ENCODE peak calls at places on chromosomes 6 and 20, in ten cellular contexts. K is keratinocyte, H is MM.1S, U is nephron progenitor cell, Z is lung, D is IMR-90, Q is HFFc6, N is HCT116, V is heart left ventricle, I is BE2C. G is an unnamed sample.

GRCh38 chr6:158060447-158061360 is 79.0 kb downstream of the SYNJ2 start:
- DNase-seq in K (peak), H (no peak), U (no peak), Z (peak), D (peak), Q (peak), N (no peak), V (peak), I (no peak), G (no peak)

GRCh38 chr6:108114861-108115597 is 40.5 kb upstream of the OSTM1 start:
- DNase-seq in K (no peak), H (no peak), U (peak), Z (peak), D (peak), Q (peak), N (no peak), V (peak), I (peak), G (peak)

GRCh38 chr20:18176318-18176785 is 38.7 kb downstream of the KAT14 start:
- DNase-seq in K (no peak), H (no peak), U (no peak), Z (no peak), D (no peak), Q (no peak), N (no peak), V (no peak), I (no peak), G (no peak)

GRCh38 chr20:32839227-32839981 is 19.3 kb upstream of the EFCAB8 start:
- DNase-seq in K (no peak), H (no peak), U (no peak), Z (no peak), D (no peak), Q (no peak), N (no peak), V (no peak), I (no peak), G (no peak)

GRCh38 chr6:149755300-149756260 is 6.0 kb downstream of the PCMT1 start:
- DNase-seq in K (no peak), H (no peak), U (no peak), Z (no peak), D (no peak), Q (no peak), N (no peak), V (no peak), I (no peak), G (no peak)

GRCh38 chr6:115591973-115592486 is 468.7 kb downstream of the FRK start:
- DNase-seq in K (no peak), H (no peak), U (no peak), Z (no peak), D (peak), Q (no peak), N (no peak), V (no peak), I (no peak), G (no peak)

GRCh38 chr6:44342489-44342888 is at the start of gene SPATS1:
- DNase-seq in K (no peak), H (no peak), U (peak), Z (no peak), D (no peak), Q (no peak), N (no peak), V (peak), I (peak), G (peak)

GRCh38 chr6:158565122-158565429 is 5.2 kb downstream of the TMEM181 start:
- DNase-seq in K (no peak), H (no peak), U (no peak), Z (no peak), D (no peak), Q (no peak), N (no peak), V (no peak), I (no peak), G (no peak)

GRCh38 chr6:100504786-100505737 is 40.3 kb upstream of the SIM1 start:
- DNase-seq in K (no peak), H (no peak), U (no peak), Z (no peak), D (peak), Q (peak), N (peak), V (no peak), I (no peak), G (no peak)

GRCh38 chr6:137661601-137662000 is 167.4 kb upstream of the OLIG3 start:
- DNase-seq in K (no peak), H (peak), U (no peak), Z (no peak), D (peak), Q (no peak), N (no peak), V (no peak), I (no peak), G (peak)
- TF ChIP-seq CTCF in K (peak), H (peak), U (no peak), Z (peak), D (peak), Q (peak), N (peak), V (peak), I (peak), G (peak)

GRCh38 chr6:4398806-4399205 is 263.4 kb upstream of the ECI2 start:
- DNase-seq in K (no peak), H (no peak), U (no peak), Z (no peak), D (peak), Q (no peak), N (no peak), V (no peak), I (no peak), G (no peak)

GRCh38 chr6:4395386-4395785 is 260.0 kb upstream of the ECI2 start:
- DNase-seq in K (no peak), H (no peak), U (no peak), Z (no peak), D (no peak), Q (no peak), N (no peak), V (no peak), I (no peak), G (no peak)

GRCh38 chr6:4397307-4397706 is 261.9 kb upstream of the ECI2 start:
- DNase-seq in K (no peak), H (no peak), U (no peak), Z (no peak), D (no peak), Q (no peak), N (no peak), V (no peak), I (no peak), G (no peak)

GRCh38 chr6:4394786-4395185 is 259.4 kb upstream of the ECI2 start:
- DNase-seq in K (no peak), H (no peak), U (no peak), Z (no peak), D (no peak), Q (no peak), N (no peak), V (no peak), I (no peak), G (no peak)

DNA sequence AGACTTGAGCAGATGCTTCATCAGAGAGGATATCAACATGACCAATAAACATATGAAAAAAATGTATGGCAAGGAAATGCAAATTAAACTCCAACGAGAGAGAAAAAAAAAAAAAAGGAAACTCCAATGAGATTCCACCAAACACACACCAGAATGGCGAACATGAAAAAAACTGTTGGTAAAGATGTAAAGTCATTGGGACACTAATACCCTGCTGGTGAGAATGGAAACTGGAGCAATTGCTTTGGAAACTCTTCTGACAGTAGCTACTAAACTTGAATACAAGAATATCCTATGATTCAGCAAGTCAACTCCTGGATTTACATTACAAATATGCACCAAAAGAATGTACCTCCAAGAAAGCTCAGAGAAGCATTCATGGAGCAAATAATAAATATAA is 260.7 kb upstream of the ECI2 start:
- DNase-seq in K (no peak), H (no peak), U (no peak), Z (no peak), D (peak), Q (peak), N (no peak), V (no peak), I (no peak), G (no peak)
- TF ChIP-seq CTCF in K (no peak), H (no peak), U (no peak), Z (no peak), D (peak), Q (peak), N (peak), V (no peak), I (no peak), G (peak)

GRCh38 chr6:118580585-118581419 is 32.7 kb downstream of the PLN start:
- DNase-seq in K (peak), H (peak), U (peak), Z (peak), D (peak), Q (peak), N (peak), V (no peak), I (peak), G (no peak)
- TF ChIP-seq CTCF in K (peak), H (peak), U (peak), Z (peak), D (peak), Q (peak), N (peak), V (peak), I (peak), G (peak)

DNA sequence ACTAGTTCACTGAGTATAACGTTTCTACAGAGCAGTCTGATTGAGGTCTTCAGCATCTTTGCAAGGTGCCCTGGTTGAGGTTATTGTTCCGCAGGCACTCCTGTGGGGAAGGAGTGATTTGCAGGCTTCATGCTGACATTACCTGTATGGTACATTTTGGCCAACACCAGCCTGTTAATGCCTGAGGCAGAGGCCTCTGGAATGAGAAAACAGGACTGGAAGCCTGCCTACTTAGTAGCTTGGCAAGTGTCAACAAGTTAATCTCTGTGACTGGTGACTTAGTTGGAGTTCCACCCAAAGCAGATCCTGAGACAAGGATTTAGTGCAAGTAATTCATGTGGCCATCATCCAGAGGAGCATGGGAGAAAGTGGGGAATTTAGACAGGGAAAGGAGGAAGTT is 24.6 kb downstream of the MAS1 start:
- DNase-seq in K (peak), H (no peak), U (no peak), Z (no peak), D (no peak), Q (no peak), N (no peak), V (no peak), I (no peak), G (no peak)
- TF ChIP-seq CTCF in K (no peak), H (no peak), U (no peak), Z (no peak), D (no peak), Q (no peak), N (no peak), V (no peak), I (no peak), G (no peak)

DNA sequence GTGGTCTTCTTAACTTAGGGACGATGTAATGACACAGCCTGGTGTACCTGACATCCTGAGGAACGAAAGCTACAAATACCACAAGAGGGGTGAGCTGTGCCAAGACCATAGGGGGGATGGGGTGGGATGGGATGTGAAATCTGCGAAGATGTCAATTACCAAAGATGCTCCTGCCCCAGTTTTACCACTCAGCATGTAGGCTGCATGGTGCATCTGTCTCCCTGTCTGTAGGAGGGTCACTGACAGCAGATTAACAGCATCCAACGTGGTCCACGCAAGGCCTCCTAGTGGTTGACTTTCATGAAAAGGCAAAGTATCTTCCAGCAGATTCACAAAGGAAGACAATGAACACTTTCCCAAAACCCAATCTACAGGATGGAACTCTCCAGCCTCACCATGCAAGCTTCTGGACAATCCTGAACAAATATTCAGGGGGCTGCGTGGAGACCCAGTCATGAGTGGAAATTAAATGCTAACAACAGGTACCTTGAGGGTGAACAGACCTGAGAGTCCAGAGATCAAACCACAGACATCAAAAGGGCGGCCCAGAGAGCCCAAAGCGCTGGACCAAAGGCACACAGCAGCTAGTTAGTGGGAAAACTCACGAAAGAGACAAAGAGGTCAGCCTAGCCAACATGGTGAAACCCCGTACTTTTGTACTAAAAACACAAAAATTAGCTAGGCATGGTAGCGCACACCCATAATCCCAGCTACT is 44.4 kb downstream of the ZMYND8 start:
- DNase-seq in K (no peak), H (no peak), U (no peak), Z (no peak), D (no peak), Q (no peak), N (no peak), V (no peak), I (no peak), G (no peak)
- TF ChIP-seq CTCF in K (no peak), H (no peak), U (no peak), Z (no peak), D (no peak), Q (no peak), N (no peak), V (no peak), I (no peak), G (peak)

DNA sequence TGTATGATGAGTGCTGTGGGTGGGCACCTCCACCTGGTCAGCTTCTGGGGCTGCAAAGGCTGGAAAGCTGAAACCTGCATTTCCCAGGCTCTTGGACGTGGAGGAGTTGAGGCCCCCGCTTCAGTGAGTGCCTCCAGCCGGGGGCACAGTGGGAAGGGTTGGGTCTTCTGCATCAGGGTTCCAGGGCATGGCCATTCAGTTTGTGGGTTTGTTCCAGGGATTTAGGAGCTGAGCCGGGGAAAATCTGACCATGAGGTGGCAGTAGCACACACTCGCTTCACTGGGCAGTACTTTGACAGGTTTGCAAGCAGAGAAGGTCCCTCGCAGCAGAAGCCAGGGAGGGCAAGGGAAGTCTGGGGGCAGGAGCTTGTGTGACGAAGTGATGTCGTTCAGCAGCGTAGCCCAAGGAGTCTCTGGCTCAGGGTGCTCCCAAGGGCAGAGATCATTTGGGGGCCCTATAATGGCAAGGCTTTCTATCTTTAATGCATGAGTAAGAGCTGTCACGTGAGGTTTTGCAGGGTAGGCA is 69.5 kb upstream of the SULF2 start:
- DNase-seq in K (no peak), H (peak), U (no peak), Z (no peak), D (peak), Q (peak), N (peak), V (no peak), I (peak), G (peak)
- TF ChIP-seq CTCF in K (peak), H (peak), U (no peak), Z (no peak), D (peak), Q (peak), N (peak), V (no peak), I (peak), G (peak)

GRCh38 chr6:117674991-117675657 is at the start of gene NUS1:
- DNase-seq in K (peak), H (peak), U (peak), Z (peak), D (peak), Q (peak), N (peak), V (peak), I (peak), G (peak)
- TF ChIP-seq CTCF in K (peak), H (peak), U (peak), Z (peak), D (peak), Q (peak), N (peak), V (peak), I (peak), G (peak)

GRCh38 chr6:164108869-164109769 is 694.6 kb downstream of the QKI start:
- DNase-seq in K (no peak), H (no peak), U (no peak), Z (peak), D (no peak), Q (no peak), N (no peak), V (peak), I (no peak), G (no peak)

GRCh38 chr6:164107297-164107995 is 692.9 kb downstream of the QKI start:
- DNase-seq in K (no peak), H (no peak), U (no peak), Z (no peak), D (no peak), Q (no peak), N (no peak), V (peak), I (no peak), G (no peak)

GRCh38 chr6:164106345-164106769 is 691.8 kb downstream of the QKI start:
- DNase-seq in K (no peak), H (no peak), U (peak), Z (no peak), D (no peak), Q (no peak), N (no peak), V (peak), I (peak), G (peak)

GRCh38 chr6:164108092-164108491 is 693.6 kb downstream of the QKI start:
- DNase-seq in K (no peak), H (no peak), U (no peak), Z (no peak), D (no peak), Q (no peak), N (no peak), V (no peak), I (no peak), G (no peak)

DNA sequence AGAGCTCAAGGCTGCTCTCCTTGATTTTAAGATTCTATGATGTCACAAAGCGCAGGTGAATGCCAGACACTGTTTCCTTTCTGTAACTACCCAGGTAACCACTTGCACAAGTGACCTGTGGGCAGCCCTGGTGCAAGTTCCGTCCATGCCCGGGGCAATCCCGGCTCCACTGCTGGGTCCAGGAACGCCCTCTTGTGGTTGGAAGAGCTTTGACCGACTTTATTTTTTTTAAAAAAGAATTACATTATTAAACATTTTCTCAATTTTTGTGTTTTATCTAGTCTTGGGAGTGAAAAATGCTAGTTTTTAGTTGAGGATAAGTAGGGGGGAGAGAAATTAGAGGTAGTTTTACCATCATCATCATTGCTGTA is 695.2 kb downstream of the QKI start:
- DNase-seq in K (no peak), H (no peak), U (peak), Z (no peak), D (no peak), Q (no peak), N (no peak), V (peak), I (peak), G (no peak)
- TF ChIP-seq CTCF in K (no peak), H (no peak), U (peak), Z (peak), D (no peak), Q (peak), N (peak), V (peak), I (peak), G (peak)

GRCh38 chr6:132246632-132247270 is 154.5 kb downstream of the MOXD1 start:
- DNase-seq in K (no peak), H (no peak), U (no peak), Z (no peak), D (no peak), Q (no peak), N (no peak), V (no peak), I (no peak), G (no peak)

GRCh38 chr6:132251711-132252110 is 149.6 kb downstream of the MOXD1 start:
- DNase-seq in K (no peak), H (no peak), U (no peak), Z (no peak), D (no peak), Q (no peak), N (no peak), V (no peak), I (no peak), G (no peak)

GRCh38 chr6:132252113-132252512 is 149.2 kb downstream of the MOXD1 start:
- DNase-seq in K (peak), H (no peak), U (no peak), Z (no peak), D (no peak), Q (no peak), N (no peak), V (no peak), I (no peak), G (no peak)

GRCh38 chr6:132244744-132245143 is 156.5 kb downstream of the MOXD1 start:
- DNase-seq in K (no peak), H (no peak), U (no peak), Z (no peak), D (no peak), Q (no peak), N (no peak), V (no peak), I (no peak), G (no peak)

GRCh38 chr6:132247381-132248159 is 153.7 kb downstream of the MOXD1 start:
- DNase-seq in K (no peak), H (no peak), U (no peak), Z (no peak), D (peak), Q (peak), N (no peak), V (no peak), I (no peak), G (no peak)
- TF ChIP-seq CTCF in K (no peak), H (no peak), U (no peak), Z (no peak), D (no peak), Q (peak), N (no peak), V (no peak), I (peak), G (no peak)